ENCODE peak calls at places on chromosomes 13 and 19, in five cellular contexts. B is left ventricle myocardium inferior, O is heart right ventricle, E is HepG2, R is astrocyte of the spinal cord. F is an unnamed sample.

GRCh38 chr13:23652909-23653726 is 82.9 kb downstream of the TNFRSF19 start:
- DNase-seq in B (no peak), O (no peak), E (no peak), R (no peak), F (no peak)

GRCh38 chr13:51519839-51520238 is 64.4 kb upstream of the WDFY2 start:
- DNase-seq in B (no peak), O (no peak), E (peak; percentile 52), R (peak; percentile 26), F (no peak)

GRCh38 chr13:51249767-51250741 is 27.9 kb downstream of the FAM124A start:
- DNase-seq in B (no peak), O (no peak), E (peak; percentile 13), R (no peak), F (no peak)

GRCh38 chr19:21197589-21198295 is 55.9 kb downstream of the ZNF431 start:
- DNase-seq in B (no peak), O (no peak), E (no peak), R (no peak), F (no peak)

GRCh38 chr19:3234800-3235199 is 10.3 kb downstream of the CELF5 start:
- DNase-seq in B (no peak), O (no peak), E (no peak), R (no peak), F (no peak)

GRCh38 chr13:38008636-38009035 is 139.1 kb upstream of the TRPC4 start:
- DNase-seq in B (no peak), O (no peak), E (no peak), R (no peak), F (no peak)

GRCh38 chr13:70473912-70474311 is 365.7 kb upstream of the KLHL1 start:
- DNase-seq in B (no peak), O (no peak), E (no peak), R (no peak), F (no peak)

GRCh38 chr19:30649934-30650614 is 277.9 kb downstream of the ZNF536 start:
- DNase-seq in B (no peak), O (no peak), E (peak; percentile 57), R (peak; percentile 51), F (no peak)

GRCh38 chr19:18044825-18045304 is 36.9 kb downstream of the ARRDC2 start:
- DNase-seq in B (peak; percentile 74), O (peak; percentile 73), E (no peak), R (peak; percentile 65), F (peak; percentile 82)

GRCh38 chr19:56120371-56121179 is 520 bp downstream of the ZNF787 start:
- DNase-seq in B (peak; percentile 83), O (peak; percentile 87), E (peak; percentile 86), R (peak; percentile 68), F (no peak)

GRCh38 chr13:38872693-38873092 is 117.9 kb downstream of the STOML3 start:
- DNase-seq in B (no peak), O (peak; percentile 12), E (peak; percentile 35), R (peak; percentile 64), F (no peak)

GRCh38 chr13:74715718-74716117 is 581.5 kb upstream of the KLF12 start:
- DNase-seq in B (no peak), O (no peak), E (no peak), R (no peak), F (no peak)

GRCh38 chr19:19329199-19329598 is 8.6 kb downstream of the MAU2 start:
- DNase-seq in B (no peak), O (no peak), E (no peak), R (no peak), F (no peak)

GRCh38 chr19:38483016-38483630 is 49.6 kb downstream of the RYR1 start:
- DNase-seq in B (no peak), O (no peak), E (no peak), R (no peak), F (no peak)

GRCh38 chr19:38473201-38473600 is 39.7 kb downstream of the RYR1 start:
- DNase-seq in B (no peak), O (no peak), E (no peak), R (no peak), F (no peak)

GRCh38 chr19:38482496-38482895 is 49.0 kb downstream of the RYR1 start:
- DNase-seq in B (no peak), O (no peak), E (no peak), R (no peak), F (no peak)

GRCh38 chr19:38475176-38475575 is 41.7 kb downstream of the RYR1 start:
- DNase-seq in B (no peak), O (no peak), E (no peak), R (no peak), F (no peak)

GRCh38 chr19:38478273-38478971 is 44.9 kb downstream of the RYR1 start:
- DNase-seq in B (no peak), O (no peak), E (peak; percentile 36), R (no peak), F (no peak)
- TF ChIP-seq CTCF in B (no peak), O (no peak), E (peak; percentile 70), R (no peak), F (no peak)

GRCh38 chr19:52689804-52690394 is 44.9 kb downstream of the ZNF611 start:
- DNase-seq in B (peak; percentile 33), O (peak; percentile 41), E (no peak), R (no peak), F (peak; percentile 26)

GRCh38 chr19:52691215-52691610 is 43.6 kb downstream of the ZNF611 start:
- DNase-seq in B (peak; percentile 16), O (peak; percentile 11), E (no peak), R (no peak), F (no peak)

GRCh38 chr19:52692431-52693008 is 42.3 kb downstream of the ZNF611 start:
- DNase-seq in B (no peak), O (no peak), E (no peak), R (no peak), F (no peak)

GRCh38 chr19:52691737-52692136 is 43.1 kb downstream of the ZNF611 start:
- DNase-seq in B (no peak), O (no peak), E (no peak), R (no peak), F (no peak)

DNA sequence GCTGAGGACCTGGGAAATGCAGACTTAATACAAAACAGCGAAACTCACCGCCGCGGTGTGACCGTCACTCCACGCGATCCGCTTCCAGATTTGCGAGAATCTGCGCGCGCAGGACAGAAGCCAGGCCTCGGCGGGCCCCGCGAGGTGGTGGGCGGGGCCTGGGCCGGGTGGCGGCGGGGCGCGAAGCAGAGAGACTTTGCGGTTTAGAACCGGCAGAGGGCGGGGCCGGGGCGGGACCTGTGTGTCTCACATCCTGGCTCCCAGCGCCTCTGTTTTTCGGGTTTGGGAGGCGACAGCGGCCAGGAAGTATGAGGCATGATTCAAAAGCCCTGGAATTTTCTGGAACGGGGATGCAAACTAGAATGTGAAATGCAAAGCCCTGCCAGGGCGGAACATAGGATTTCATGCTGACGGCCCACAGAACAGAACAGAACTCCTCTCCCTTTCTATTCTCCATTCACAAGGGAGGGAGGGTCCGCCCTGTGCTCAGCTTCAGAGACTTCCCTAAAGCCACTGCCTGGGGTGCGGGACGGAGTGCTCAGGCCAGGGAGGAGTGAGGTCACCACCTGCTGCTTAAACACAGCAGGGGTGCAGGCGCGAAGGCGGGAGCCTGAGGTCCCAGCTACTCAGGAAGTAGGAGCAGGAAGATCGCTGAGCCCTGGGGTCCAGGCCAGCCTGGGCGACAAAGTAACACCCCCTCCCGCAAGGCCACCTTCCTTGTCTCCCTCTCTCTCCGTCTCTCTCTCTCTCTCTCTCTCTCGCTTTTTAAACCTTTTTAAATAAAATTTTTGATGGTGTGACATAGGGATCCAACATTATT is 44.2 kb downstream of the ZNF611 start:
- DNase-seq in B (peak; percentile 97), O (peak; percentile 97), E (peak; percentile 60), R (peak; percentile 96), F (peak; percentile 96)
- TF ChIP-seq CTCF in B (peak; percentile 53), O (peak; percentile 33), E (peak; percentile 25), R (no peak), F (no peak)

DNA sequence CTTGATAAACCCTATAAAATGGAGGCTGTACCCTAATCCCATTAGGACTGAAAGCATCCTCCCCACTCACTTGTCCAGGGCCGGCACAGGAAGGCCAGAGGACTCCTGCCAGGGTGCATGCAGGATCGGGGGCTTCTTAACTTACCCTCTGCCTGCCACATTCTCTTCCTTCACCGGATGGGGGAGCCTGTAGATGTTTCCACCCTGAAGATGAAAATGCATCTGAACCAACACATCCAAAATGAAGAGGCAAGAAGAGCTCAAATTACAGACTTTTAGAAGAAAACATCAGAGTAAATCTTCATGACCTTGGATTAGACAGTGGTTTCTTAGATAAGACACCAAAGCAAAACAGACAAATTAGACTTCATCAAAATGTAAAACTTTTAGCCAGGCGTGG is 25.9 kb upstream of the NAPA start:
- DNase-seq in B (no peak), O (no peak), E (peak; percentile 31), R (peak; percentile 48), F (no peak)
- TF ChIP-seq CTCF in B (peak; percentile 25), O (no peak), E (peak; percentile 45), R (peak; percentile 59), F (no peak)

DNA sequence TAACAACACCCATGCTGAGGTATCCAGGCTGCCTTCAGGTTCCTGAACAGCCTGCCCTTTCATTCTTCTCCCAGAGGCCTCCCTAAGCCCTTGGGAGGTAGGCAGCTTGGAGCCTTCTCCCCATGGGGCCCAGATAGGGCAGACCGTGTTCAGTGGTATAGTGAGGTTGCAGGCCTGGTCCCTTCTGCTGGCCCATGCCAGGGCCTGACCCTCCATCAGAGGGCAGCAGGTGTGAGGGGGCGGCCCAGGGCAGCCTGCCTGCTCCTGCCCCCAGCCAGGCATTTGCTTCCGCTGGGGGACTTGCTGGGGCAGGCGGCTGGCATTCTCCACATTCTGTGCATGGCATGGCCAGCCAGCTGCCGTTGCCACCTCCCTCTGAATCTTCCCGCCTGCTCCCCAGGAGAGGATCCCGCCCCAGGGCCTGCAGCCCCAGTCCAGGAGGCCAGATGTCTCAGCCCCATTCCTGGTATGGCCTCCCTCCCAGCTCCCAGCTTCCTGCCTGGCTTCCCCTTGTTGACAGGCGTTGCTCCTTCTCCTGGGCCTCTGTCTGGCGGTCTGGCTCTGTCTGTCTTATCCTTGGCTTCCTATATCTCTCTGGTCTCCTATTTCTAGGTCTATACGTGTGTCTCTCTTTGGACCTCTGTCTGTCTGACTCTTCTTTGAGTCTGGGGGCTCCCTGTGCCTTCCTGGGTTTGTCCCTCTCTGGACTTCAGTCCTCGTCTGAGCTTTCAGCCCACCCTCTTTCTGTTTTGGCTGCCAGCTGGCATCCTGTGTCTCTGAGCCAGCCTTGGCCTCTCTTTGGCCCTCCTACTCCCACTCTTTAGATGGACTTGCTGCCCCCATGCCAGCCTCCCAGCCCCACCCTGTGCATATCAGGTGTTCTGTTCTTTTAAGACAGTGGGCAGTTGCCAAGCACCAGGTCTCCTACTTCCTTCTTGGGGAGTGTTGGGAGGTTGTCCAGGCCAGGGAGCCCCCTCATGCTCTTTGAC is 9.1 kb downstream of the CIC start:
- DNase-seq in B (no peak), O (no peak), E (no peak), R (peak; percentile 22), F (peak; percentile 91)
- TF ChIP-seq CTCF in B (no peak), O (no peak), E (peak; percentile 11), R (no peak), F (no peak)

GRCh38 chr19:58361900-58362271 is 665 bp downstream of the ZNF497 start:
- DNase-seq in B (peak; percentile 45), O (peak; percentile 53), E (peak; percentile 49), R (no peak), F (peak; percentile 61)
- TF ChIP-seq CTCF in B (no peak), O (no peak), E (no peak), R (no peak), F (no peak)

GRCh38 chr13:68234278-68234677 is 1004.1 kb upstream of the PCDH9 start:
- DNase-seq in B (no peak), O (no peak), E (no peak), R (peak; percentile 39), F (no peak)
- TF ChIP-seq CTCF in B (no peak), O (no peak), E (no peak), R (peak; percentile 44), F (no peak)

GRCh38 chr13:40992678-40993077 is 26.4 kb downstream of the ELF1 start:
- DNase-seq in B (no peak), O (no peak), E (no peak), R (no peak), F (no peak)
- TF ChIP-seq CTCF in B (no peak), O (no peak), E (peak; percentile 23), R (no peak), F (no peak)